ENCODE peak calls at places on chromosomes 1 and 21, in eight cellular contexts. C is sigmoid colon, T is GM23338, Q is breast epithelium, D is transverse colon, O is prostate gland, V is suprapubic skin, Z is endothelial cell of umbilical vein. F is an unnamed sample.

GRCh38 chr1:242428403-242429190 is 95.9 kb downstream of the PLD5 start:
- DNase-seq in C (no peak), D (no peak), Z (no peak), O (no peak), V (no peak), T (no peak), Q (no peak), F (no peak)

GRCh38 chr1:183685112-183685713 is 32.1 kb upstream of the APOBEC4 start:
- DNase-seq in V (no peak), Z (peak; percentile 63), T (peak; percentile 87), C (no peak), O (no peak), D (no peak), Q (no peak), F (peak; percentile 30)

GRCh38 chr1:33736496-33736895 is 127.4 kb upstream of the HMGB4 start:
- DNase-seq in O (no peak), D (no peak), Q (no peak), Z (no peak), C (no peak), V (no peak), T (no peak), F (no peak)

GRCh38 chr1:208895171-208895570 is 651.0 kb upstream of the PLXNA2 start:
- DNase-seq in O (no peak), Q (no peak), C (no peak), Z (no peak), V (no peak), T (no peak), D (no peak), F (no peak)

GRCh38 chr1:50974618-50974935 is 4.5 kb downstream of the CDKN2C start:
- DNase-seq in T (no peak), Z (no peak), D (no peak), Q (no peak), C (no peak), O (no peak), V (no peak), F (no peak)

GRCh38 chr1:15122331-15122730 is 31.2 kb upstream of the TMEM51 start:
- DNase-seq in V (no peak), D (no peak), Z (no peak), Q (no peak), C (no peak), T (no peak), O (no peak), F (no peak)

GRCh38 chr1:86703696-86704455 is 500 bp upstream of the SH3GLB1 start:
- DNase-seq in O (no peak), Z (peak; percentile 69), C (peak; percentile 66), V (no peak), Q (peak; percentile 33), D (no peak), T (peak; percentile 59), F (no peak)

GRCh38 chr1:232904566-232904965 is 45.8 kb upstream of the NTPCR start:
- DNase-seq in T (no peak), O (no peak), D (no peak), V (no peak), Q (no peak), Z (no peak), C (no peak), F (no peak)

GRCh38 chr1:166836733-166837132 is 2.5 kb upstream of the POGK start:
- DNase-seq in Z (no peak), C (no peak), Q (no peak), D (no peak), O (no peak), T (no peak), V (no peak), F (no peak)

GRCh38 chr1:66313446-66313845 is 220.5 kb upstream of the SGIP1 start:
- DNase-seq in D (no peak), O (no peak), Q (no peak), Z (no peak), T (no peak), V (no peak), C (no peak), F (no peak)

GRCh38 chr1:169727307-169727706 is 6.6 kb downstream of the SELE start:
- DNase-seq in T (no peak), V (no peak), C (no peak), O (no peak), Z (no peak), Q (no peak), D (peak; percentile 21), F (no peak)

GRCh38 chr1:243394610-243395490 is 139.0 kb downstream of the SDCCAG8 start:
- DNase-seq in D (no peak), Z (no peak), T (no peak), C (no peak), V (no peak), O (no peak), Q (no peak), F (no peak)

GRCh38 chr1:43435146-43436145 is 18.3 kb downstream of the HYI start:
- DNase-seq in D (no peak), Z (no peak), O (no peak), C (peak; percentile 82), Q (no peak), T (peak; percentile 47), V (peak; percentile 67), F (no peak)

GRCh38 chr1:172322219-172323061 is 98.0 kb upstream of the C1orf105 start:
- DNase-seq in O (no peak), C (peak; percentile 73), Q (peak; percentile 30), T (peak; percentile 24), Z (peak; percentile 96), V (no peak), D (no peak), F (no peak)

GRCh38 chr1:23344111-23344986 is at the start of gene HNRNPR:
- DNase-seq in Z (peak; percentile 100), Q (peak; percentile 100), D (peak; percentile 99), T (peak; percentile 100), O (peak; percentile 100), V (peak; percentile 100), C (peak; percentile 100), F (peak; percentile 99)

GRCh38 chr1:234600418-234601216 is 9.4 kb downstream of the IRF2BP2 start:
- DNase-seq in V (no peak), D (peak; percentile 64), Z (peak; percentile 63), C (no peak), Q (no peak), T (no peak), O (no peak), F (peak; percentile 66)

GRCh38 chr1:208581252-208581651 is 337.1 kb upstream of the PLXNA2 start:
- DNase-seq in C (no peak), O (no peak), D (no peak), V (no peak), Q (no peak), T (no peak), Z (no peak), F (no peak)

GRCh38 chr1:108590947-108591346 is 31.0 kb downstream of the EEIG2 start:
- DNase-seq in O (no peak), T (peak; percentile 30), V (no peak), C (no peak), D (no peak), Q (no peak), Z (peak; percentile 97), F (no peak)

DNA sequence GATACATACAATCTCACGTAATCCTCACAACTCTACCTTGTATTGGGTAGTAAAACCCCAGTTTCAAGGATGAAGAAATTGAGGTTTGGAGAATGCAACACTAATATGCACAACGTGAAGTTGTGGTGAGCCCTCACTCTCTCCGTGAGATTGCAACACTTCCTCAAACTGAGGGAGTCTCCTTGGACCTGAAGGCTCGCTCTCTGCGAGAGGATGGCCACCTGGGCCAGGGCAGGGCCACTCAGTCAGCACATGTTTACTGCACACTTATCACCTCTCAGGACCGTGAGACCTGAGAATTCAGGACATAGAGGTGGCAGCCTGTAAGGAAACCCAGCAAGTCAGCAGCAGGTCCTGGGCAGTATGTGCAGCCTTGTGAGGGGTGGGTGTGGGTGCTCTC is 8.7 kb downstream of the SH3BP5L start:
- DNase-seq in O (no peak), T (no peak), V (peak; percentile 45), D (no peak), C (no peak), Z (no peak), Q (no peak), F (no peak)
- H3K36me3 ChIP-seq in O (peaks cover 11% of the 10 kb centered on the region), T (peaks cover 6% of the 10 kb centered on the region), V (peaks cover 65% of the 10 kb centered on the region), D (no peaks in the 10 kb centered on the region), C (peaks cover 56% of the 10 kb centered on the region), Z (peaks cover 12% of the 10 kb centered on the region), Q (peaks cover 11% of the 10 kb centered on the region), F (peaks cover 91% of the 10 kb centered on the region)

GRCh38 chr1:163673756-163674155 is 352.0 kb downstream of the NUF2 start:
- DNase-seq in T (no peak), C (no peak), Z (no peak), D (no peak), V (no peak), Q (no peak), O (no peak), F (no peak)
- TF ChIP-seq POLR2AphosphoS5 in T (no peak), C (peak; percentile 31), Z (no peak), D (no peak), V (no peak), Q (peak; percentile 48), O (no peak), F (no peak)

DNA sequence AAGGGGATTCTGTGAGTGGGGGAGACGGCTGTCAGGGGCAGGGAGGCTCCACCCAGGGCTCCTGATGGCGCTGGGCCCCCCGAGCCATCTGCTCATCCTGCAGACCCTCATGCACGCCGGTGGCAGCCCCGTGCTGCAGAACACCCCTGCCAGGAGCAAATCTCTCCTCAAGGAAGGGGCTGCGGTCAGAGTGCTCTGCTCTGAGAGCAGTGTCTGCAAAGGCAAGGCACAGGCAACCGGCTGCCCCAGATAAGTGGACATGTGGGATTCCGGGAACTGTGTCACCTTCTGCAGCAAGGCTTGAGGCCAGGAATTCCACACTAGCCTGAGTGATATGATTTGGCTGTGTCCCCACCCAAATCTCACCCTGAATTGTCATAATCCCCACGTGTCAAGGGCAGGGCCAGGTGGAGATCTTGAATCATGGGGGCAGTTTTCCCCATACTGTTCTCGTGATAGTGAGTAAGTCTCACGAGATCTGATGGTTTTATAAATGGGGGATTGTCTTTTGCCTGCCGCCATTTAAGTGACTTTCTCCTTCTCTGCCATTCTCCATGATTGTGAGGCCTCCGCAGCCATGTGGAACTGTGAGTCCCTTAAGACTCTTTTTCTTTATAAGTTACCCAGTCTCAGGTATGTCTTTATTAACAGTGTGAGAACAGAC is 101.0 kb downstream of the PDE9A start:
- DNase-seq in Q (no peak), V (no peak), D (no peak), O (no peak), Z (no peak), C (no peak), T (no peak), F (no peak)
- H3K36me3 ChIP-seq in Q (no peaks in the 10 kb centered on the region), V (no peaks in the 10 kb centered on the region), D (no peaks in the 10 kb centered on the region), O (peaks cover 5% of the 10 kb centered on the region), Z (no peaks in the 10 kb centered on the region), C (peaks cover 28% of the 10 kb centered on the region), T (no peaks in the 10 kb centered on the region), F (no peaks in the 10 kb centered on the region)

GRCh38 chr1:160207118-160207650 is 2.0 kb downstream of the PEA15 start:
- DNase-seq in Q (no peak), C (no peak), O (no peak), T (no peak), Z (no peak), D (no peak), V (no peak), F (no peak)

GRCh38 chr1:160205974-160206369 is 788 bp downstream of the PEA15 start:
- DNase-seq in V (peak; percentile 60), Q (peak; percentile 40), D (peak; percentile 47), Z (peak; percentile 58), C (peak; percentile 75), T (no peak), O (no peak), F (no peak)

GRCh38 chr1:160204526-160205241 is 500 bp upstream of the PEA15 start:
- DNase-seq in V (no peak), Z (no peak), Q (no peak), C (no peak), D (peak; percentile 47), O (no peak), T (no peak), F (no peak)

GRCh38 chr1:160206421-160207117 is 1.4 kb downstream of the PEA15 start:
- DNase-seq in D (no peak), Q (peak; percentile 38), C (no peak), T (peak; percentile 65), O (no peak), Z (peak; percentile 60), V (peak; percentile 49), F (no peak)

GRCh38 chr1:160205242-160205973 is at the start of gene PEA15:
- DNase-seq in D (peak; percentile 83), C (peak; percentile 88), Q (peak; percentile 61), Z (peak; percentile 54), O (peak; percentile 69), T (peak; percentile 90), V (peak; percentile 85), F (peak; percentile 83)
- TF ChIP-seq POLR2AphosphoS5 in D (peak; percentile 71), C (peak; percentile 82), Q (no peak), Z (peak; percentile 80), O (no peak), T (peak; percentile 64), V (no peak), F (peak; percentile 44)